ENCODE peak calls at places on chromosomes 7 and 10, in ten cellular contexts. S is fibroblast of the aortic adventitia, K is esophagus squamous epithelium, R is AG04450, A is fibroblast of lung, B is RWPE1, C is left ventricle myocardium inferior, J is endothelial cell, U is psoas muscle, M is Calu3. V is an unnamed sample.
A peak's percentile ranks its signal among the peaks of the same experiment; 100 is the strongest.

GRCh38 chr7:96826089-96826488 is 116.4 kb upstream of the SEM1 start:
- DNase-seq in S (no peak), K (no peak), R (no peak), A (no peak), B (no peak), C (no peak), J (no peak), U (no peak), M (peak; percentile 4), V (no peak)

GRCh38 chr10:119344381-119344780 is 137.0 kb downstream of the GRK5 start:
- DNase-seq in S (no peak), K (no peak), R (no peak), A (no peak), B (no peak), C (no peak), J (no peak), U (no peak), M (no peak), V (no peak)

GRCh38 chr7:80721880-80722595 is 83.6 kb downstream of the CD36 start:
- DNase-seq in S (peak; percentile 87), K (no peak), R (no peak), A (peak; percentile 92), B (peak; percentile 70), C (no peak), J (no peak), U (no peak), M (no peak), V (peak; percentile 69)

GRCh38 chr10:102970941-102971340 is 52.8 kb downstream of the CNNM2 start:
- DNase-seq in S (no peak), K (no peak), R (no peak), A (no peak), B (no peak), C (no peak), J (no peak), U (no peak), M (no peak), V (no peak)

GRCh38 chr10:61280303-61280702 is 172.9 kb downstream of the TMEM26 start:
- DNase-seq in S (peak; percentile 56), K (no peak), R (no peak), A (peak; percentile 87), B (peak; percentile 1), C (no peak), J (no peak), U (no peak), M (no peak), V (no peak)

GRCh38 chr10:102758226-102758932 is 14.6 kb downstream of the WBP1L start:
- DNase-seq in S (no peak), K (no peak), R (no peak), A (no peak), B (no peak), C (no peak), J (no peak), U (no peak), M (no peak), V (no peak)

GRCh38 chr10:72435570-72435969 is 80.9 kb upstream of the DNAJB12 start:
- DNase-seq in S (no peak), K (no peak), R (no peak), A (no peak), B (no peak), C (no peak), J (no peak), U (no peak), M (no peak), V (no peak)

GRCh38 chr7:46933596-46933995 is 648.3 kb downstream of the TNS3 start:
- DNase-seq in S (peak; percentile 84), K (no peak), R (no peak), A (peak; percentile 49), B (no peak), C (no peak), J (no peak), U (no peak), M (no peak), V (peak; percentile 92)

GRCh38 chr7:111753968-111754367 is 191.7 kb upstream of the IMMP2L start:
- DNase-seq in S (peak; percentile 42), K (no peak), R (no peak), A (peak; percentile 72), B (no peak), C (no peak), J (no peak), U (no peak), M (no peak), V (no peak)

GRCh38 chr7:2154831-2155230 is 77.9 kb downstream of the MAD1L1 start:
- DNase-seq in S (no peak), K (no peak), R (no peak), A (no peak), B (no peak), C (no peak), J (no peak), U (no peak), M (no peak), V (no peak)

GRCh38 chr10:14889318-14889717 is 10.7 kb downstream of the SUV39H2 start:
- DNase-seq in S (peak; percentile 21), K (no peak), R (no peak), A (no peak), B (no peak), C (no peak), J (no peak), U (no peak), M (no peak), V (no peak)

GRCh38 chr10:94630017-94630688 is 53.4 kb upstream of the CYP2C18 start:
- DNase-seq in S (peak; percentile 51), K (no peak), R (peak; percentile 1), A (peak; percentile 19), B (peak; percentile 48), C (no peak), J (no peak), U (no peak), M (no peak), V (no peak)

GRCh38 chr10:111650088-111650487 is 533.5 kb downstream of the GPAM start:
- DNase-seq in S (no peak), K (no peak), R (no peak), A (no peak), B (no peak), C (no peak), J (no peak), U (no peak), M (no peak), V (no peak)
- TF ChIP-seq CTCF in S (no peak), K (peak; percentile 25), R (no peak), A (no peak), B (no peak), C (no peak), J (no peak), U (no peak), M (no peak), V (no peak)

GRCh38 chr10:115945696-115946445 is 327.1 kb downstream of the GFRA1 start:
- DNase-seq in S (no peak), K (no peak), R (no peak), A (peak; percentile 40), B (no peak), C (no peak), J (no peak), U (no peak), M (no peak), V (no peak)

GRCh38 chr10:115950320-115950719 is 322.7 kb downstream of the GFRA1 start:
- DNase-seq in S (peak; percentile 90), K (no peak), R (no peak), A (peak; percentile 72), B (no peak), C (no peak), J (no peak), U (no peak), M (no peak), V (peak; percentile 37)

GRCh38 chr10:115947104-115947503 is 325.9 kb downstream of the GFRA1 start:
- DNase-seq in S (peak; percentile 77), K (no peak), R (no peak), A (peak; percentile 84), B (no peak), C (no peak), J (no peak), U (no peak), M (no peak), V (peak; percentile 47)

GRCh38 chr10:115949282-115949844 is 323.6 kb downstream of the GFRA1 start:
- DNase-seq in S (no peak), K (no peak), R (no peak), A (no peak), B (no peak), C (no peak), J (no peak), U (no peak), M (no peak), V (no peak)

GRCh38 chr10:115948415-115948814 is 324.6 kb downstream of the GFRA1 start:
- DNase-seq in S (peak; percentile 47), K (no peak), R (no peak), A (peak; percentile 44), B (peak; percentile 23), C (no peak), J (no peak), U (no peak), M (no peak), V (no peak)
- TF ChIP-seq CTCF in S (peak; percentile 48), K (no peak), R (peak; percentile 55), A (peak; percentile 53), B (no peak), C (peak; percentile 60), J (peak; percentile 36), U (no peak), M (no peak), V (peak; percentile 45)

GRCh38 chr10:125232841-125233240 is 72.5 kb upstream of the CTBP2 start:
- DNase-seq in S (peak; percentile 2), K (no peak), R (no peak), A (peak; percentile 40), B (peak; percentile 31), C (no peak), J (no peak), U (no peak), M (no peak), V (no peak)
- TF ChIP-seq CTCF in S (no peak), K (no peak), R (no peak), A (no peak), B (no peak), C (no peak), J (no peak), U (no peak), M (no peak), V (no peak)

GRCh38 chr7:149686001-149686400 is 87.4 kb downstream of the ZNF467 start:
- DNase-seq in S (peak; percentile 92), K (no peak), R (no peak), A (peak; percentile 77), B (no peak), C (no peak), J (no peak), U (no peak), M (no peak), V (peak; percentile 74)
- TF ChIP-seq CTCF in S (no peak), K (no peak), R (no peak), A (no peak), B (no peak), C (no peak), J (no peak), U (no peak), M (no peak), V (no peak)

DNA sequence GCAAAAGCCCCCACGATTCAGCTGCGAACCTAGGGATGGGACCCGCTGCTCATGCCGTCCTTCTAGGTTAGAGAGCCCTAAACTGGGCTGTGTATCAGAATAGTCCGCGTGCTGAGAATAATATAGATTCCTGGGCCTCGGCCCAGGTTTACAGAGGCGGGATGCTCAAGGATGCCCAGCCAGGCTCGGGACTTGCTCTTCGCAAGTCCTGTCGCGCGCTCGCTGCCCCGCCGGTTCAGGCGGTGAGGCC is 266 bp upstream of the STMP1 start:
- DNase-seq in S (no peak), K (no peak), R (no peak), A (no peak), B (no peak), C (no peak), J (no peak), U (no peak), M (no peak), V (no peak)
- TF ChIP-seq CTCF in S (no peak), K (no peak), R (no peak), A (no peak), B (peak; percentile 84), C (peak; percentile 91), J (no peak), U (peak; percentile 77), M (no peak), V (no peak)

V was measured in AG09309.